ENCODE peak calls at places on chromosomes 4 and X, in four cellular contexts. H, K, X and Y are unnamed samples.

GRCh38 chrX:48043056-48043455 is 28.4 kb downstream of the ZNF630 start:
- DNase-seq in H (no peak), K (no peak), X (no peak), Y (no peak)

GRCh38 chrX:16250296-16250695 is 83.0 kb downstream of the MAGEB17 start:
- DNase-seq in H (peak), K (no peak), X (no peak), Y (no peak)

GRCh38 chr4:186657766-186658165 is 65.9 kb downstream of the FAT1 start:
- DNase-seq in H (peak), K (no peak), X (no peak), Y (no peak)

GRCh38 chr4:97910005-97910404 is 233.3 kb downstream of the STPG2 start:
- DNase-seq in H (peak), K (no peak), X (no peak), Y (peak)

GRCh38 chrX:121592884-121593283 is 545.5 kb downstream of the GLUD2 start:
- DNase-seq in H (no peak), K (no peak), X (no peak), Y (no peak)

GRCh38 chr4:49032440-49033161 is 46.5 kb downstream of the CWH43 start:
- DNase-seq in H (peak), K (no peak), X (no peak), Y (peak)

GRCh38 chrX:123685273-123685672 is 47.6 kb downstream of the THOC2 start:
- DNase-seq in H (no peak), K (no peak), X (no peak), Y (no peak)

GRCh38 chrX:10077425-10078188 is 79.2 kb upstream of the CLCN4 start:
- DNase-seq in H (peak), K (no peak), X (no peak), Y (peak)

GRCh38 chr4:13327991-13328390 is 156.1 kb downstream of the RAB28 start:
- DNase-seq in H (no peak), K (no peak), X (no peak), Y (no peak)

GRCh38 chr4:56551516-56551915 is 45.9 kb downstream of the ARL9 start:
- DNase-seq in H (no peak), K (no peak), X (no peak), Y (no peak)

GRCh38 chr4:123904882-123905281 is 508.3 kb downstream of the SPRY1 start:
- DNase-seq in H (no peak), K (no peak), X (no peak), Y (no peak)

GRCh38 chr4:100657187-100657586 is 139.4 kb upstream of the EMCN start:
- DNase-seq in H (no peak), K (no peak), X (no peak), Y (no peak)

GRCh38 chr4:8705161-8706145 is 112.9 kb downstream of the CPZ start:
- DNase-seq in H (no peak), K (no peak), X (no peak), Y (no peak)

GRCh38 chr4:61517144-61517543 is 317.0 kb downstream of the ADGRL3 start:
- DNase-seq in H (no peak), K (no peak), X (no peak), Y (no peak)